ENCODE peak calls at places on chromosomes 6 and 20, in five cellular contexts. One of them, this sample, is unnamed.

GRCh38 chr20:58551631-58552030 is 36.4 kb upstream of the APCDD1L start:
- DNase-seq in SK-N-SH: no peak
- DNase-seq in H1: no peak
- DNase-seq in IMR-90: no peak
- DNase-seq in A549: no peak
- DNase-seq in this sample: no peak

GRCh38 chr6:107741191-107741680 is 82.9 kb downstream of the SCML4 start:
- DNase-seq in A549: no peak
- DNase-seq in SK-N-SH: no peak
- DNase-seq in H1: no peak
- DNase-seq in IMR-90: no peak
- DNase-seq in this sample: no peak

GRCh38 chr20:51541189-51542032 is 1.1 kb downstream of the NFATC2 start:
- DNase-seq in SK-N-SH: no peak
- DNase-seq in H1: no peak
- DNase-seq in A549: no peak
- DNase-seq in IMR-90: peak
- DNase-seq in this sample: peak

GRCh38 chr6:107458687-107459282 is 579 bp downstream of the PDSS2 start:
- DNase-seq in A549: peak
- DNase-seq in SK-N-SH: no peak
- DNase-seq in H1: no peak
- DNase-seq in IMR-90: peak
- DNase-seq in this sample: peak

GRCh38 chr6:87407531-87407895 is 259 bp upstream of the CFAP206 start:
- DNase-seq in IMR-90: peak
- DNase-seq in H1: no peak
- DNase-seq in A549: peak
- DNase-seq in SK-N-SH: no peak
- DNase-seq in this sample: no peak

GRCh38 chr20:49717693-49718092 is 4.0 kb upstream of the B4GALT5 start:
- DNase-seq in A549: peak
- DNase-seq in H1: no peak
- DNase-seq in SK-N-SH: no peak
- DNase-seq in IMR-90: peak
- DNase-seq in this sample: no peak

GRCh38 chr6:10412165-10412947 is 2.5 kb downstream of the TFAP2A start:
- DNase-seq in A549: peak
- DNase-seq in IMR-90: peak
- DNase-seq in SK-N-SH: peak
- DNase-seq in H1: no peak
- DNase-seq in this sample: peak

GRCh38 chr20:6169251-6169650 is 46.4 kb upstream of the FERMT1 start:
- DNase-seq in H1: no peak
- DNase-seq in SK-N-SH: no peak
- DNase-seq in A549: no peak
- DNase-seq in IMR-90: peak
- DNase-seq in this sample: no peak

GRCh38 chr6:151170622-151171246 is 69.0 kb upstream of the AKAP12 start:
- DNase-seq in SK-N-SH: no peak
- DNase-seq in A549: no peak
- DNase-seq in H1: no peak
- DNase-seq in IMR-90: no peak
- DNase-seq in this sample: no peak

GRCh38 chr6:126188271-126188909 is 151.5 kb upstream of the CENPW start:
- DNase-seq in H1: no peak
- DNase-seq in SK-N-SH: no peak
- DNase-seq in IMR-90: peak
- DNase-seq in A549: no peak
- DNase-seq in this sample: no peak

GRCh38 chr20:10524034-10524476 is 89.0 kb downstream of the SLX4IP start:
- DNase-seq in IMR-90: peak
- DNase-seq in A549: no peak
- DNase-seq in SK-N-SH: no peak
- DNase-seq in H1: no peak
- DNase-seq in this sample: peak

GRCh38 chr6:10862361-10862760 is 19.5 kb downstream of the GCM2 start:
- DNase-seq in H1: no peak
- DNase-seq in SK-N-SH: no peak
- DNase-seq in A549: no peak
- DNase-seq in IMR-90: no peak
- DNase-seq in this sample: no peak

GRCh38 chr6:142907544-142907943 is 37.4 kb downstream of the HIVEP2 start:
- DNase-seq in IMR-90: no peak
- DNase-seq in A549: no peak
- DNase-seq in SK-N-SH: no peak
- DNase-seq in H1: no peak
- DNase-seq in this sample: no peak

GRCh38 chr6:34916348-34916967 is 27.4 kb downstream of the ANKS1A start:
- DNase-seq in A549: no peak
- DNase-seq in SK-N-SH: no peak
- DNase-seq in H1: no peak
- DNase-seq in IMR-90: peak
- DNase-seq in this sample: no peak

GRCh38 chr6:37155394-37156312 is 14.3 kb upstream of the PIM1 start:
- DNase-seq in SK-N-SH: no peak
- DNase-seq in H1: no peak
- DNase-seq in IMR-90: no peak
- DNase-seq in A549: no peak
- DNase-seq in this sample: no peak

GRCh38 chr20:46618316-46619110 is 32.7 kb downstream of the SLC13A3 start:
- DNase-seq in H1: no peak
- DNase-seq in A549: no peak
- DNase-seq in SK-N-SH: no peak
- DNase-seq in IMR-90: no peak
- DNase-seq in this sample: no peak

GRCh38 chr6:123398072-123398471 is 238.7 kb downstream of the TRDN start:
- DNase-seq in A549: no peak
- DNase-seq in IMR-90: no peak
- DNase-seq in SK-N-SH: no peak
- DNase-seq in H1: no peak
- DNase-seq in this sample: no peak

DNA sequence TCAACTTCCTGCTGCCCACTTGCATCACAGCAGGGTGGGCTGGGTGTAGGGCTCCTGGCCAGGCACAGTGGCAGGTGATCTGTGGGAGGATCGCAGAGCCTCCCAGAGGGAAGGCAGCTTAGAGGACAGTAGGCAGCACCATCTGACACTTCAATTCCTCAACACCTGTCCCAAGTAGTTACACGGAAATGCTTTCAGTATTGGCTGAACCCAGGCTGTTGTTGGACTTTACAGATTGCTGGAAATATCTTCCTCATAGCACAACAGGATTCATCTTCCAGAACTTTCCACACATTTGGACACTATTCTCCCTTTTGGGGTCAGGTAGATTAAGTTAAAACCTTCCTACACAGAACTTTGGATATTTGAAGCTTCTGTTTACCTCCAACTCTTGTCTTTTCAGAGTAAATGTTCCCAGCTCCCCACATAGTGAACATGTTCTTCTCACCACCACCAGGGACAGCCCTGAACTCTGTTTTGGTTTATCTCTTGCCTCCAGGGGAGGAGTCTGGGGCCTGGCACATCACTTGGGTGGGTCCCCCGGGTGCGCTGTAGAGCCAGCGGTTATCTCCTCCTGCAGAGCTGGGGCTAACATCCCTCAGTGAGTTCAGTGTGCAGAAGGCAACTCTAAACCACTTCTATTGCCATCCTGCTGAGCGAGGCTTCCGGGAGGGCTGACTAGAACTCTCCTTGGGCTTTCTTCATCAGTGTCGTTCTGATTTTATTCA is 3.5 kb upstream of the SLC22A2 start:
- DNase-seq in H1: no peak
- DNase-seq in SK-N-SH: peak
- DNase-seq in IMR-90: no peak
- DNase-seq in A549: peak
- DNase-seq in this sample: no peak
- TF ChIP-seq USF2 in H1: no peak
- TF ChIP-seq USF2 in SK-N-SH: no peak
- TF ChIP-seq USF2 in IMR-90: no peak
- TF ChIP-seq USF2 in A549: no peak
- TF ChIP-seq USF2 in this sample: no peak

GRCh38 chr6:132445201-132445951 is 44.1 kb upstream of the MOXD1 start:
- DNase-seq in A549: peak
- DNase-seq in SK-N-SH: no peak
- DNase-seq in IMR-90: peak
- DNase-seq in H1: no peak
- DNase-seq in this sample: no peak
- TF ChIP-seq USF2 in A549: no peak
- TF ChIP-seq USF2 in SK-N-SH: no peak
- TF ChIP-seq USF2 in IMR-90: no peak
- TF ChIP-seq USF2 in H1: no peak
- TF ChIP-seq USF2 in this sample: no peak

DNA sequence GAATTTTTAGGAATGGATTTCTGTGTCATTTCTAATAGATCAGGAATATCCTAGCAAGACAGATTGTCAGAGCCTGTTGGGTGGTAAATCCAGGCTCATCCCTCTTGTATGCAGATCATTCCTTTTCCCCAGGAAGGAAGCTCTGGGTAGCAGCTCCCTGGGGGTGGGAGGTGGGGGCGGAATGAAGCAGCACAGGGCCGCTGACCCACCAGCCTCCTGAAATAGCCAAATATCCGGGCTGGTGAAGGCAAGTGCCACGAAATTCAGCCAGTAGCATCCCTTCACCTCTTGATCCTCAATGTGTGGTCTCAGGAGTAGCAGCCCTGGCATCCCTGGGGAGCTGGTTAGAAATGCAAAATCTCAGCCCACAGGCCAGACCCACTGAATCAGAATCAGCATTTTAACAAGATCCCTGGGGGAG is 256.9 kb downstream of the LRFN2 start:
- DNase-seq in H1: no peak
- DNase-seq in IMR-90: no peak
- DNase-seq in A549: no peak
- DNase-seq in SK-N-SH: no peak
- DNase-seq in this sample: peak
- TF ChIP-seq USF2 in H1: no peak
- TF ChIP-seq USF2 in IMR-90: no peak
- TF ChIP-seq USF2 in A549: no peak
- TF ChIP-seq USF2 in SK-N-SH: no peak
- TF ChIP-seq USF2 in this sample: no peak

DNA sequence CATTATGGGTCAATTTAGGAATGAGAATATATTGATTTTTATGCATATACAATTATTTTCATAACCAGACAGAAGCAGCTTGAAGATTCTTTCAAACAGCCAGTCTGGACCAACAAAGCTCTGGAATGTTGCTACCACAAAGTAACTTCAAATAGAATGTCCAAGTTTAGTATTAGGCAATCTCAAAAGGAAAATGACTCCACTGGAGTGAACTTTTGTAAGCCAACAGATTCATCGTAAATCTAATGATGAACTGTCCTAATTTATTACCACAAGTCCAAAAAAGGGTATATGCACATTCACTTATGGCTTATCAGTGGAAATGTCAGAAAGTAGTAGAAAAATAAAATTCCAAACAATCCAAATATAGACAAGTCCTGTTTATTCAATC is 3.6 kb downstream of the PLN start:
- DNase-seq in SK-N-SH: no peak
- DNase-seq in IMR-90: peak
- DNase-seq in H1: no peak
- DNase-seq in A549: no peak
- DNase-seq in this sample: no peak
- TF ChIP-seq USF2 in SK-N-SH: no peak
- TF ChIP-seq USF2 in IMR-90: no peak
- TF ChIP-seq USF2 in H1: no peak
- TF ChIP-seq USF2 in A549: no peak
- TF ChIP-seq USF2 in this sample: no peak

DNA sequence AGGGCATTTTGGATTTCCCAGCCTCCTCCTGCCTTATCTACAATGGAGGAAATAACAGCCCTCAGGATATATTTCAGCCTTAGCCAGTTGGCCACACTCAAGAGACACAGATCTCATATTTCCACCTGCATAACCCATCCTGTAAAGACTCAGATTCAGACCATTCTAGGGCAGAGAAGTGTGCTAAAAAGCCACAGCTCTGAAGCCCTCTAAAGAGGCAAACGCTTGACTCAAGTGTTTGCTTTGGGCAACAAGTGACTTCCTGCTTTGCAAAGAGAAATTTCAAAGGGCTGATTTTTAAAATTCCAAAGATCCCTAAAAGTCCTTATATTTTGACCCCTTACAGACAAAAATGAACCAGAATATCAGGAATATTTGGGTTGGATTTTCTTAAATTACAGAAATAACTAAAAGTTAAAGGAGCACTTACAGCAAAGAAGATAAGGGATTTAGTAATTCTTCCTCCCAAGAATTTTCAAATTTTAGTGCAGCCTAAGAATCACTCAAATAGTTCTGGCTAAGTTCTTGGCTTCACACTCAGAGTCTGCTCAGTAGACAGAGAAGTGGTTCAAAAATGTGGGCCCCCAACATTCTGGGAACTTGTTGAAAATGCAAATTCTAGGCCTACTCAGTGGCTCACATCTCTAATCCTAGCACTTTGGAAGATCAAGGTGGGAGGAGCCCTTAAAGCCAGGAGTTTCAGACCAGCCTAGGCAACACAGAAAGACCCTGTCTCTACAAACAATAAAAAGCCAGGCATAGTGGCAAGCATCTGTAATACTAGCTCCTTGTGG is 18.9 kb upstream of the ADGRF5 start:
- DNase-seq in H1: no peak
- DNase-seq in IMR-90: no peak
- DNase-seq in A549: no peak
- DNase-seq in SK-N-SH: no peak
- DNase-seq in this sample: no peak
- TF ChIP-seq USF2 in H1: no peak
- TF ChIP-seq USF2 in IMR-90: no peak
- TF ChIP-seq USF2 in A549: no peak
- TF ChIP-seq USF2 in SK-N-SH: no peak
- TF ChIP-seq USF2 in this sample: no peak

GRCh38 chr6:159594106-159594749 is 98.8 kb downstream of the SOD2 start:
- DNase-seq in IMR-90: peak
- DNase-seq in A549: no peak
- DNase-seq in SK-N-SH: no peak
- DNase-seq in H1: no peak
- DNase-seq in this sample: no peak

GRCh38 chr6:159590794-159591193 is 102.2 kb downstream of the SOD2 start:
- DNase-seq in A549: no peak
- DNase-seq in H1: no peak
- DNase-seq in SK-N-SH: no peak
- DNase-seq in IMR-90: no peak
- DNase-seq in this sample: no peak

GRCh38 chr6:159594750-159595117 is 98.3 kb downstream of the SOD2 start:
- DNase-seq in A549: peak
- DNase-seq in IMR-90: peak
- DNase-seq in H1: no peak
- DNase-seq in SK-N-SH: no peak
- DNase-seq in this sample: no peak

GRCh38 chr6:159595173-159595572 is 97.9 kb downstream of the SOD2 start:
- DNase-seq in SK-N-SH: no peak
- DNase-seq in IMR-90: peak
- DNase-seq in A549: peak
- DNase-seq in H1: no peak
- DNase-seq in this sample: no peak
- TF ChIP-seq USF2 in SK-N-SH: no peak
- TF ChIP-seq USF2 in IMR-90: no peak
- TF ChIP-seq USF2 in A549: no peak
- TF ChIP-seq USF2 in H1: no peak
- TF ChIP-seq USF2 in this sample: no peak

DNA sequence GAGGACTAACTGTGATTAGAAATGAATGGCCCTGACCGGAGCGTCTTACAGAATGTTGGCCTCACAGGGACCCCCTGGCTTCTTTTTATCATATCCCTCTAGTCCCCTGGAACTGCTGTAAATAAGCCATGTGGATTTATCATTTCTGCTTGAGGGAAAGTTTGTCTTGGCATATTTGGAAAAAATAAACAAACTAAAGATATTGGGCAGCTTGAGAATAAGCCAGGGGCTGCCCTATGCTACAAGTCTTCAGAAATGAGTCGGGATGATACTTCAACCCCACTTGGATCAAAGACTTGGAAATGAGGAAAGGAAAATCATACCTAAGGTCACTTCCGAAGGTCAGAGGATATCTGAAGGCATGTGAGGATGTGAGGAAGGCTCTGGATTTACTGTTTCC is 179.1 kb downstream of the THBS2 start:
- DNase-seq in SK-N-SH: no peak
- DNase-seq in H1: no peak
- DNase-seq in A549: no peak
- DNase-seq in IMR-90: peak
- DNase-seq in this sample: no peak
- TF ChIP-seq USF2 in SK-N-SH: no peak
- TF ChIP-seq USF2 in H1: no peak
- TF ChIP-seq USF2 in A549: no peak
- TF ChIP-seq USF2 in IMR-90: no peak
- TF ChIP-seq USF2 in this sample: no peak